ENCODE peak calls at places on chromosomes 6 and 20, in ten cellular contexts. L, B, Y, D, F, S, H, J, E and M are unnamed samples.

GRCh38 chr6:140636237-140636636 is 1261.8 kb upstream of the CITED2 start:
- DNase-seq in L (no peak), Y (no peak), F (no peak), S (no peak), B (no peak), D (no peak), J (no peak), H (no peak), E (no peak), M (no peak)

GRCh38 chr6:54602591-54602990 is 244.0 kb upstream of the FAM83B start:
- DNase-seq in H (no peak), E (peak), F (peak), S (no peak), D (no peak), B (no peak), Y (no peak), L (no peak), J (peak), M (no peak)

GRCh38 chr20:11403711-11404110 is 514.0 kb upstream of the BTBD3 start:
- DNase-seq in B (peak), Y (no peak), D (peak), S (no peak), J (no peak), L (peak), F (no peak), E (no peak), H (no peak), M (peak)

GRCh38 chr6:4486543-4487319 is 289.5 kb upstream of the CDYL start:
- DNase-seq in Y (no peak), S (no peak), L (no peak), H (no peak), J (no peak), F (no peak), D (no peak), E (no peak), B (peak), M (no peak)

GRCh38 chr6:144248470-144249301 is 36.4 kb upstream of the UTRN start:
- DNase-seq in Y (no peak), L (peak), S (no peak), H (no peak), E (peak), B (peak), D (peak), J (peak), F (peak), M (peak)

GRCh38 chr20:57266251-57267157 is at the start of gene BMP7:
- DNase-seq in F (no peak), Y (peak), H (no peak), D (no peak), L (no peak), J (peak), E (peak), B (no peak), S (no peak), M (no peak)

GRCh38 chr6:169145991-169146501 is 107.6 kb downstream of the THBS2 start:
- DNase-seq in J (peak), F (peak), H (no peak), D (peak), L (peak), E (peak), S (no peak), Y (no peak), B (peak), M (peak)

GRCh38 chr20:22581437-22582385 is 2.7 kb downstream of the FOXA2 start:
- DNase-seq in J (no peak), B (no peak), S (no peak), H (no peak), L (no peak), D (no peak), F (no peak), Y (no peak), E (no peak), M (no peak)

GRCh38 chr6:56827908-56828649 is 126.8 kb upstream of the BEND6 start:
- DNase-seq in D (peak), L (peak), B (peak), J (no peak), S (no peak), H (no peak), F (no peak), Y (no peak), E (no peak), M (peak)

GRCh38 chr6:88983532-88983931 is 20.1 kb upstream of the RNGTT start:
- DNase-seq in J (peak), H (peak), Y (no peak), L (peak), S (peak), E (peak), B (peak), F (peak), D (peak), M (peak)

GRCh38 chr6:14915888-14916832 is 329.7 kb upstream of the JARID2 start:
- DNase-seq in B (no peak), E (no peak), L (no peak), D (no peak), H (no peak), J (no peak), F (no peak), Y (no peak), S (no peak), M (no peak)

GRCh38 chr6:145960918-145961604 is 3.1 kb downstream of the SHPRH start:
- DNase-seq in F (peak), Y (no peak), L (peak), S (no peak), D (peak), J (peak), H (no peak), B (peak), E (peak), M (peak)

GRCh38 chr6:156934054-156934424 is 156.9 kb downstream of the ARID1B start:
- DNase-seq in Y (no peak), B (no peak), F (no peak), J (no peak), D (no peak), E (no peak), S (no peak), H (no peak), L (no peak), M (no peak)

GRCh38 chr6:26087284-26088115 is at the start of gene HFE:
- DNase-seq in E (peak), F (peak), H (peak), L (peak), D (peak), B (peak), J (peak), S (peak), Y (no peak), M (peak)

GRCh38 chr6:121838842-121839241 is 403.4 kb downstream of the GJA1 start:
- DNase-seq in D (peak), H (no peak), L (peak), E (peak), Y (no peak), J (peak), B (peak), S (no peak), F (peak), M (peak)

GRCh38 chr6:139376604-139377218 is 2.3 kb upstream of the CITED2 start:
- DNase-seq in B (peak), H (peak), Y (no peak), S (peak), J (peak), L (peak), D (peak), F (peak), E (peak), M (peak)

GRCh38 chr6:125547320-125547843 is 202.1 kb upstream of the HEY2 start:
- DNase-seq in L (no peak), E (no peak), H (no peak), J (no peak), F (no peak), Y (no peak), D (no peak), S (no peak), B (peak), M (no peak)

GRCh38 chr6:137853569-137854213 is 13.4 kb upstream of the TNFAIP3 start:
- DNase-seq in J (peak), B (peak), D (no peak), E (peak), Y (no peak), F (peak), H (no peak), S (no peak), L (no peak), M (peak)

GRCh38 chr20:32512047-32512385 is 73.1 kb downstream of the NOL4L start:
- DNase-seq in E (no peak), L (no peak), S (no peak), D (no peak), J (no peak), F (no peak), H (no peak), Y (no peak), B (no peak), M (no peak)

GRCh38 chr6:155939253-155939652 is 483.6 kb upstream of the NOX3 start:
- DNase-seq in B (no peak), D (no peak), E (no peak), S (no peak), Y (no peak), L (no peak), J (no peak), F (no peak), H (no peak), M (no peak)

GRCh38 chr6:16338577-16339262 is 100.3 kb downstream of the GMPR start:
- DNase-seq in H (peak), J (peak), L (peak), B (peak), E (peak), S (no peak), Y (no peak), F (peak), D (peak), M (peak)

GRCh38 chr6:108779521-108779920 is 68.7 kb upstream of the ARMC2 start:
- DNase-seq in Y (no peak), H (no peak), L (no peak), J (no peak), B (no peak), E (no peak), F (no peak), S (no peak), D (no peak), M (no peak)

GRCh38 chr6:78243519-78243918 is 590.7 kb downstream of the MEI4 start:
- DNase-seq in H (no peak), F (peak), D (peak), J (peak), S (no peak), B (peak), E (peak), L (peak), Y (no peak), M (peak)

GRCh38 chr6:104325341-104326172 is 534.2 kb downstream of the HACE1 start:
- DNase-seq in L (peak), J (peak), E (peak), D (peak), B (peak), F (peak), Y (no peak), S (no peak), H (no peak), M (peak)

GRCh38 chr20:40268321-40269075 is 420.5 kb downstream of the MAFB start:
- DNase-seq in B (peak), Y (no peak), F (no peak), D (no peak), H (no peak), L (no peak), J (no peak), S (no peak), E (no peak), M (no peak)
- H3K4me3 ChIP-seq in B (no peak), Y (no peak), F (no peak), D (no peak), H (no peak), L (no peak), J (no peak), S (no peak), E (no peak), M (no peak)

DNA sequence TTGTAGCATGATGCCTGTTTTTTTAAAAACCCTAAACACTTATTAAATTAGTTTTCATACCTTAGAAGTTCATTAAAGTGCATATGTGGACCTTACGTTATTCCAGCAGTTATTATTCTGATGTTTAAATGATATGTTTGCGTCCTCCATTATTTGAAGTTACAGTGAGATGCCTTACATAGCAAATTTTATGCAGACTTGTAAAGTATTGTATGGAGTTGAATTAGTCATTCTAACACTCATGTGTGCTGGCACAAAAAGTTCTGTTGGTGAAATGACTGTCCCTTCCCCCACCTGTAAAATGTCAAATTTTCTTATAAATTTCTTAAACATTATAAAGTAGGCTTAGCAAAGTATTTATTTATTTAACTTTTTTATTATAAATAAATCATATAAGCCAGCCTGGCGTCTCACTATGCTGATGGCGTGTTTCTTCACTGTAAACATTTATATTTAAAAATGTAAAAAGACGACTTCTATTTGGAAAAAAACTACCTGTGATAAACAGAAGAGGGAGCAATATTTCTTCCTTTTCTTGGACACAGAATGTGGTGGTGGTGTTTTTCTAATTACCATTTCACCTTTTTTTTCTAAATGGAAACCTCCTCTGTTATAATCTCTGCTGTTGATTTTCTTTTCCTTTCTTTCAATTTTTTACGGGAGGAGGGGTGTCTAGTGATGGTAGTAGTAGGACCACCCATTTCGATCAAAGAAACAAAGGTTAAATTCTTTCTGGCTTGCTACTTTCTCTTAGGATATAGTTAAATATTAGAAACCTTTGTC is 155.4 kb downstream of the RFPL4B start:
- DNase-seq in H (no peak), D (peak), Y (no peak), S (no peak), L (peak), F (peak), E (peak), B (peak), J (peak), M (peak)
- TF ChIP-seq CTCF in H (no peak), D (peak), Y (peak), S (no peak), L (peak), F (peak), E (peak), B (peak), J (peak), M (peak)

DNA sequence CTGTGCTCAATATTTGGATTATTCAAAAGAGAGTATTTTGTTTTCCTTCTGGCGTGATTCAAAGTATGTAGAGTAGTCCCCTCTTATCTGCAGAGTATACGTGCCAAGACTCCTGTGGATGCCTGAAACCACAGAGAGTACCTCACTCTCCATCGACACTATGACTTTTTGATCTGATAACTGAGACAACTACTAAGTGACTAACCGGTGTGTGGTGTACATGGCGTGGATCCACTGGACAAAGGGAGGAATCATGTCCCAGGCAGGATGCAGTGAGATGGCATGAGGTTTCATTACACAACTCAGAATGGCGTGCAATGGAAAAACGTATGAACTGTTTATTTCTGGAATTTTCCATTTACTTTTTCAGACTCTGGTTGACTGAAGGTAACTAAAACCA is 112.2 kb upstream of the PDE7B start:
- DNase-seq in H (no peak), L (peak), Y (no peak), E (peak), S (no peak), B (peak), J (no peak), D (peak), F (peak), M (peak)
- H3K4me3 ChIP-seq in H (no peak), L (peak), Y (no peak), E (no peak), S (no peak), B (no peak), J (no peak), D (no peak), F (no peak), M (peak)

GRCh38 chr6:18680842-18681241 is 293.7 kb downstream of the RNF144B start:
- DNase-seq in E (no peak), H (no peak), B (no peak), J (no peak), S (no peak), F (no peak), D (no peak), L (no peak), Y (no peak), M (no peak)
- TF ChIP-seq CTCF in E (no peak), H (no peak), B (no peak), J (no peak), S (peak), F (no peak), D (no peak), L (no peak), Y (no peak), M (no peak)

GRCh38 chr20:5189917-5190316 is 63.1 kb downstream of the CDS2 start:
- DNase-seq in D (no peak), S (peak), B (no peak), H (no peak), Y (no peak), E (no peak), F (no peak), J (no peak), L (no peak), M (no peak)

GRCh38 chr20:5191829-5192569 is 65.2 kb downstream of the CDS2 start:
- DNase-seq in B (peak), Y (no peak), H (no peak), F (peak), D (peak), S (no peak), L (peak), J (peak), E (peak), M (peak)

GRCh38 chr20:5195655-5196054 is 68.8 kb downstream of the CDS2 start:
- DNase-seq in B (no peak), J (peak), H (no peak), D (no peak), E (peak), L (no peak), F (peak), S (no peak), Y (no peak), M (peak)

GRCh38 chr20:5190444-5190843 is 63.6 kb downstream of the CDS2 start:
- DNase-seq in S (no peak), L (no peak), D (no peak), E (no peak), B (no peak), F (no peak), Y (no peak), J (no peak), H (no peak), M (no peak)

GRCh38 chr20:5192570-5193431 is 66.0 kb downstream of the CDS2 start:
- DNase-seq in B (no peak), F (no peak), E (no peak), J (no peak), L (no peak), Y (no peak), D (no peak), S (peak), H (no peak), M (no peak)
- H3K4me3 ChIP-seq in B (no peak), F (no peak), E (no peak), J (no peak), L (no peak), Y (no peak), D (no peak), S (no peak), H (no peak), M (no peak)

GRCh38 chr6:30687659-30688431 is 1.4 kb upstream of the PPP1R18 start:
- DNase-seq in E (peak), F (peak), J (peak), H (peak), D (peak), B (peak), L (peak), Y (no peak), S (no peak), M (peak)
- TF ChIP-seq CTCF in E (peak), F (peak), J (peak), H (no peak), D (peak), B (peak), L (peak), Y (no peak), S (peak), M (peak)

DNA sequence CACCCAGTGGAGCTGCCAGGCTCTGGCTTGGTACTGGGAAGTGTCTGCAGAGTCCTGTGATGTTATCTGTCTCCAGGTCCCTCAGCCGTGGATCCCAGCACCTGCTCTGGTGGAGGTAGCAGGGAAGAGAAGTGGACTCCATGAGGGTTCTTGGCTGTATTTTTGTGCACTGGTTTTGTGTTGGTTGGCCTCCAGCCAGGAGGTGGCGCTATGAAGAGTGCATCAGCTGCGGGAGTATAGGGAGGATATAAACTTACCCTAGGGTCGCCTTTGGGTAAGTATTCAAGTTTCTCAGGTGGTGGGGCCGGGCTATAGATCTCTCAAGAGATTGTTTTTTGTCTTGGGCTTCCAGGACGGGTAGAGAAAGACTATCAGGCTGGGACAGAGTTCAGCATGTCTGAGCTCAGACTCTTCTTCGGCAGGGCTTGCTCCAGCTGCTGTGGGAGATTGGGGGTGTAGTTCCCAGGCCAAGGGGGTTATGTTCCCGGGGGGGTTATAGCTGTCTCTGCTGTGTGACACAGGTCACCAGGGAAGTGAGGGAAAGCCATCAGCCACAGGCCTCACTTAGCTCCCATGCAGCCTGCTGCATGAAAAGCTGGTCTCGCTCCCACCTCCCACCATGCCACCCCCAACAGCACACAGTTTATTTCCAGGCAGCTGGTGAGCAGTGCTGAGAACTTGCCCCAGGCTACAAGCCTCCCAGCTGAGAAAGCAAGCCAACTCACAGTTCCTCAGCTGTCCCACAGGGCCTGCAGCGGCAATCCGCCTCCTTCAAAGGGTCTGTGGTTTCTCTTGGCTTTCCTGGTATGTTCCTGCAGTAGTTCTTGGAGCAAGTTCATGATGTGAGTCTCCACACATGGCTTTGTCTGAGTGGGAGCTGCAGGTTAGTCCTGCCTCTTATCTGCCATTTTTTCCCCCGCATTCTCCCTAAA is 115.7 kb downstream of the AIG1 start:
- DNase-seq in H (no peak), E (peak), L (peak), Y (no peak), F (peak), B (peak), S (no peak), D (peak), J (peak), M (peak)
- H3K4me3 ChIP-seq in H (no peak), E (no peak), L (no peak), Y (no peak), F (no peak), B (no peak), S (no peak), D (no peak), J (no peak), M (no peak)

DNA sequence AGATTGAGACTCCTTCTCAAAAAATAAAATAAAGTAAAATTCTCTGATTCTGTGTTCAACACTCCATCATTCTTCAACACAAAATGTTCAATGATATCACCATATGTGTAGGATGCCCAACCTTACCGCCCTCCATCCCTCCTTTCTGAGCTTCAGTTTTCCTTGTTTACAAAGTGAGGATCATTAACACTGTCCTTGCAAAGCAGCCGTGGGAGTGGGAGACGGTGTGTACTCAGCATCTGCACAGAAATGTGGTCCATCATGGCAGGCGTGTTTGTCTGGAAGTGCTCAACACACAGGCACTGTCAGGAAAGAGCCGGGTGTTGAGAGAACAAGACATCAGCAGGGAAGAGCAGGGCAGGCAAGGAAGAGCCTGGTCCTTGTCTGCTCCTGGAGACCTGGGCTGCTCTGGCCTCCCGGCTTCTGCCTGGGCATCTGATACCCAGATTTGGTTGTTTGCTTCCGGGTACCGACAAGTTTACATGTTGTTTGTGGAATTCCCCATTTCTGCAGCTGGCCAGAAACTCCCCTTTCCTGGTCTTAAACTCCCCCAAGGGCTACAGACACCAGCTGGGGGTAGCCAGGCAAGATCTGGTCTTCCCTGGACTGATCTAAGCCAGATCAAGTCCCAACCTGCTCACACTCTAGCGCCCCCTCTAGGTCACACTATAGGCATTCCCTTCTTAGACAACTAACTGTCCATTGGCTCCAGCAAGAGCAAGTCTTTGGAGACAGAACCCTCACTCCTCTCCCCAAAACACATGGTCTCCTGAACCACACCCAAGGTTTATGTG is 26.7 kb upstream of the TTPAL start:
- DNase-seq in E (peak), L (no peak), F (no peak), D (peak), H (no peak), J (no peak), B (peak), Y (no peak), S (peak), M (peak)
- TF ChIP-seq CTCF in E (peak), L (peak), F (no peak), D (peak), H (no peak), J (peak), B (peak), Y (no peak), S (peak), M (peak)